ENCODE peak calls at places on chromosomes 5 and 9, in six cellular contexts. Y, F, I, O, R and E are unnamed samples.

GRCh38 chr9:96449522-96449843 is 486 bp upstream of the HABP4 start:
- DNase-seq in Y (no peak), F (no peak), I (no peak), O (no peak), R (no peak), E (no peak)

GRCh38 chr5:112933651-112934365 is 11.8 kb upstream of the REEP5 start:
- DNase-seq in Y (no peak), F (no peak), I (no peak), O (no peak), R (no peak), E (no peak)

GRCh38 chr5:80967500-80968181 is 7.5 kb downstream of the RASGRF2 start:
- DNase-seq in Y (no peak), F (peak), I (peak), O (peak), R (no peak), E (no peak)

GRCh38 chr5:149497357-149497756 is 53.9 kb downstream of the CSNK1A1 start:
- DNase-seq in Y (no peak), F (peak), I (no peak), O (no peak), R (no peak), E (no peak)

GRCh38 chr5:25850581-25850980 is 1187.8 kb downstream of the CDH9 start:
- DNase-seq in Y (no peak), F (peak), I (no peak), O (no peak), R (no peak), E (no peak)

GRCh38 chr5:77101298-77101697 is 14.2 kb upstream of the ZBED3 start:
- DNase-seq in Y (no peak), F (no peak), I (no peak), O (no peak), R (no peak), E (no peak)

GRCh38 chr5:3343911-3344310 is 251.7 kb upstream of the IRX1 start:
- DNase-seq in Y (no peak), F (no peak), I (no peak), O (no peak), R (no peak), E (no peak)

GRCh38 chr5:114317751-114318150 is 44.1 kb upstream of the KCNN2 start:
- DNase-seq in Y (no peak), F (peak), I (no peak), O (no peak), R (no peak), E (no peak)

GRCh38 chr9:26169684-26170083 is 491.4 kb upstream of the TUSC1 start:
- DNase-seq in Y (no peak), F (no peak), I (no peak), O (no peak), R (no peak), E (no peak)

GRCh38 chr5:173413476-173413982 is 85.3 kb upstream of the STC2 start:
- DNase-seq in Y (no peak), F (no peak), I (no peak), O (no peak), R (no peak), E (no peak)

GRCh38 chr5:21791304-21791703 is 1061.8 kb downstream of the CDH12 start:
- DNase-seq in Y (no peak), F (no peak), I (no peak), O (no peak), R (no peak), E (no peak)

GRCh38 chr9:14322211-14323082 is 8.5 kb upstream of the NFIB start:
- DNase-seq in Y (peak), F (peak), I (peak), O (peak), R (peak), E (peak)

GRCh38 chr5:177440211-177440989 is 6.2 kb upstream of the PRR7 start:
- DNase-seq in Y (no peak), F (no peak), I (no peak), O (no peak), R (no peak), E (peak)

GRCh38 chr9:109901191-109901590 is 121.2 kb downstream of the PALM2AKAP2 start:
- DNase-seq in Y (peak), F (peak), I (no peak), O (no peak), R (no peak), E (no peak)

GRCh38 chr5:151523335-151523734 is 67.8 kb downstream of the FAT2 start:
- DNase-seq in Y (no peak), F (peak), I (no peak), O (no peak), R (no peak), E (no peak)

GRCh38 chr5:109327572-109327971 is 82.2 kb downstream of the PJA2 start:
- DNase-seq in Y (no peak), F (no peak), I (no peak), O (no peak), R (no peak), E (no peak)

GRCh38 chr5:57338068-57338848 is 144.4 kb downstream of the ACTBL2 start:
- DNase-seq in Y (no peak), F (peak), I (peak), O (no peak), R (no peak), E (no peak)

GRCh38 chr9:129176786-129177442 is 1.1 kb downstream of the IER5L start:
- DNase-seq in Y (peak), F (peak), I (peak), O (peak), R (no peak), E (peak)

GRCh38 chr5:113804264-113804663 is 290.8 kb downstream of the YTHDC2 start:
- DNase-seq in Y (no peak), F (no peak), I (no peak), O (no peak), R (no peak), E (no peak)

GRCh38 chr9:35051069-35051967 is 21.1 kb downstream of the VCP start:
- DNase-seq in Y (peak), F (peak), I (peak), O (peak), R (no peak), E (peak)

GRCh38 chr9:95127249-95128176 is 190.0 kb downstream of the FANCC start:
- DNase-seq in Y (peak), F (peak), I (peak), O (peak), R (peak), E (peak)

DNA sequence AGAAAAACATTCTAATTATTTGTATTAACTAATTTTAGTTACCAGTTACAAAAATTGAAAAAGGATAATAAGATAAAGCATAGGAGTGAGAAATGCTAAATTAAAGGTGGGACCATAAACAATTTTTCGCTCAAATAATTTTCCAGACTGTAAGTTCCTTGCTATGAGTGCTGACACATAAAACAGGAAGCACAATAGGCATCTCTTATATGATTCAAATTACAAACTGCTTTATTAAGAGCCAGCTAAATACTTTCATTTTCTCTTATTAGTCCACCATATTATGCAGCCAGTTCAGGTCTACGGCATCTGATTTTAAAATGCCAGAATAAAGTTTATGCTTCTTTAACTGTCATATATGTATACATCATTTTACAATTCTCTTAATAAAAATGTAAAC is 4.4 kb downstream of the RC3H2 start:
- DNase-seq in Y (no peak), F (no peak), I (no peak), O (no peak), R (no peak), E (no peak)
- H3K27ac ChIP-seq in Y (no peak), F (no peak), I (no peak), O (no peak), R (no peak), E (no peak)

GRCh38 chr5:24135536-24135935 is 509.2 kb downstream of the CDH10 start:
- DNase-seq in Y (no peak), F (no peak), I (no peak), O (no peak), R (no peak), E (no peak)
- H3K27ac ChIP-seq in Y (no peak), F (no peak), I (no peak), O (no peak), R (no peak), E (no peak)

GRCh38 chr9:36148652-36149051 is 12.1 kb downstream of the GLIPR2 start:
- DNase-seq in Y (peak), F (peak), I (peak), O (peak), R (peak), E (peak)
- H3K27ac ChIP-seq in Y (no peak), F (peak), I (no peak), O (peak), R (peak), E (peak)

GRCh38 chr5:135890867-135891266 is 4.8 kb downstream of the IL9 start:
- DNase-seq in Y (no peak), F (no peak), I (no peak), O (no peak), R (peak), E (no peak)
- H3K27ac ChIP-seq in Y (no peak), F (no peak), I (no peak), O (no peak), R (no peak), E (no peak)

GRCh38 chr9:127916665-127917581 is at the start of gene ST6GALNAC4:
- DNase-seq in Y (peak), F (peak), I (peak), O (peak), R (peak), E (peak)
- H3K27ac ChIP-seq in Y (peak), F (no peak), I (peak), O (peak), R (peak), E (peak)

DNA sequence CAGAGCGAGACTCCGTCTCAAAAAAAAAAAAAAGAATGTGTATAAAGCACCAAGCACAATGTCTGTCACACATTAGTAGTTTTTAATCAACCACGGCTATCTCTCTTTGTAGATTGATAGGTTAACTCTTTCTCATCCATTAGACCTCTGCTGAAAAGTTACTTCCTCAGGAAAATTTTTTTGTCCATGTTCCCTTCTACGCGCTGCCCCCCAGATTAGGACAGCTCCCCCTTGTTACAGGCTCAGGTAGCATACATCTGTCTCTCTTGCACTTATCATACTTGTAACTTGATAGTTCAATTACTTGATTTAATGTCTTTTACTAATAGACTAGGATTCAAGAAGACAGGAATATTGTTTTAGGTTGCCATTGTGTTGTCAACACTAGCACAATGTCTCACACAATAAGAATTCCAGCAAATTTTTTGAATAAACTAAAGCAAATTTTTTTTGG is 1.5 kb downstream of the SPDL1 start:
- DNase-seq in Y (no peak), F (no peak), I (no peak), O (no peak), R (no peak), E (no peak)
- H3K27ac ChIP-seq in Y (no peak), F (no peak), I (no peak), O (no peak), R (no peak), E (no peak)